ENCODE peak calls at places on chromosomes 3 and 15, in nine cellular contexts. C is HFFc6, L is GM13976, V is neural crest cell, G is right lobe of liver, Q is transverse colon, P is foreskin fibroblast, H is PC-3, A is BE2C. N is an unnamed sample.

GRCh38 chr3:23811117-23811487 is 5.3 kb downstream of the UBE2E1 start:
- DNase-seq in C (no peak), L (no peak), V (no peak), G (no peak), Q (peak; percentile 20), P (no peak), H (peak; percentile 56), A (no peak), N (no peak)

GRCh38 chr3:28239108-28239507 is 2.3 kb upstream of the CMC1 start:
- DNase-seq in C (no peak), L (no peak), V (no peak), G (no peak), Q (no peak), P (no peak), H (no peak), A (no peak), N (no peak)

GRCh38 chr15:89208256-89208655 is 13.1 kb downstream of the RLBP1 start:
- DNase-seq in C (no peak), L (no peak), V (no peak), G (no peak), Q (no peak), P (no peak), H (no peak), A (no peak), N (no peak)

GRCh38 chr3:22231061-22231460 is 480.1 kb upstream of the ZNF385D start:
- DNase-seq in C (no peak), L (no peak), V (no peak), G (no peak), Q (no peak), P (no peak), H (peak; percentile 19), A (no peak), N (no peak)

GRCh38 chr3:158768881-158769518 is 32.9 kb upstream of the MFSD1 start:
- DNase-seq in C (peak; percentile 89), L (no peak), V (no peak), G (no peak), Q (peak; percentile 11), P (peak; percentile 84), H (peak; percentile 85), A (no peak), N (no peak)

GRCh38 chr15:79136434-79137046 is 46.0 kb upstream of the RASGRF1 start:
- DNase-seq in C (no peak), L (no peak), V (no peak), G (no peak), Q (no peak), P (no peak), H (no peak), A (no peak), N (no peak)

GRCh38 chr3:45409921-45410320 is 21.5 kb downstream of the LARS2 start:
- DNase-seq in C (no peak), L (no peak), V (no peak), G (no peak), Q (no peak), P (no peak), H (no peak), A (no peak), N (no peak)

GRCh38 chr3:184338538-184338945 is 1.1 kb downstream of the FAM131A start:
- DNase-seq in C (no peak), L (no peak), V (no peak), G (no peak), Q (peak; percentile 66), P (peak; percentile 46), H (no peak), A (peak; percentile 96), N (peak; percentile 95)

GRCh38 chr3:13594146-13594545 is 45.2 kb downstream of the FBLN2 start:
- DNase-seq in C (no peak), L (no peak), V (no peak), G (no peak), Q (no peak), P (no peak), H (no peak), A (no peak), N (no peak)

GRCh38 chr3:188197388-188197847 is 43.5 kb downstream of the LPP start:
- DNase-seq in C (peak; percentile 54), L (peak; percentile 9), V (peak; percentile 12), G (no peak), Q (no peak), P (no peak), H (no peak), A (peak; percentile 46), N (peak; percentile 37)

GRCh38 chr3:147740928-147741327 is 331.8 kb downstream of the ZIC1 start:
- DNase-seq in C (no peak), L (no peak), V (no peak), G (no peak), Q (no peak), P (no peak), H (no peak), A (no peak), N (no peak)

GRCh38 chr3:71121429-71122167 is 461.9 kb downstream of the FOXP1 start:
- DNase-seq in C (no peak), L (no peak), V (no peak), G (no peak), Q (no peak), P (no peak), H (no peak), A (no peak), N (no peak)

GRCh38 chr15:96746621-96747155 is 416.2 kb downstream of the NR2F2 start:
- DNase-seq in C (no peak), L (no peak), V (no peak), G (no peak), Q (no peak), P (no peak), H (no peak), A (no peak), N (no peak)

GRCh38 chr15:66879511-66879910 is 177.5 kb downstream of the SMAD6 start:
- DNase-seq in C (no peak), L (no peak), V (no peak), G (no peak), Q (no peak), P (no peak), H (no peak), A (no peak), N (no peak)

GRCh38 chr3:172341482-172342059 is 106.7 kb downstream of the GHSR start:
- DNase-seq in C (peak; percentile 71), L (peak; percentile 60), V (no peak), G (no peak), Q (no peak), P (peak; percentile 28), H (peak; percentile 89), A (no peak), N (no peak)

GRCh38 chr3:46542344-46542743 is 23.8 kb downstream of the LRRC2 start:
- DNase-seq in C (peak; percentile 27), L (no peak), V (no peak), G (no peak), Q (no peak), P (no peak), H (peak; percentile 52), A (no peak), N (no peak)

GRCh38 chr3:117610156-117610555 is 900.6 kb downstream of the TUSC7 start:
- DNase-seq in C (no peak), L (no peak), V (no peak), G (no peak), Q (no peak), P (no peak), H (no peak), A (no peak), N (no peak)

GRCh38 chr3:147960791-147961190 is 551.6 kb downstream of the ZIC1 start:
- DNase-seq in C (no peak), L (no peak), V (no peak), G (no peak), Q (no peak), P (no peak), H (no peak), A (no peak), N (no peak)

GRCh38 chr15:90895571-90896117 is 7.5 kb upstream of the MAN2A2 start:
- DNase-seq in C (no peak), L (no peak), V (peak; percentile 15), G (peak; percentile 42), Q (no peak), P (peak; percentile 41), H (no peak), A (peak; percentile 64), N (peak; percentile 46)
- TF ChIP-seq CTCF in C (peak; percentile 23), L (no peak), V (peak; percentile 35), G (no peak), Q (no peak), P (no peak), H (peak; percentile 25), A (peak; percentile 34), N (peak; percentile 34)

DNA sequence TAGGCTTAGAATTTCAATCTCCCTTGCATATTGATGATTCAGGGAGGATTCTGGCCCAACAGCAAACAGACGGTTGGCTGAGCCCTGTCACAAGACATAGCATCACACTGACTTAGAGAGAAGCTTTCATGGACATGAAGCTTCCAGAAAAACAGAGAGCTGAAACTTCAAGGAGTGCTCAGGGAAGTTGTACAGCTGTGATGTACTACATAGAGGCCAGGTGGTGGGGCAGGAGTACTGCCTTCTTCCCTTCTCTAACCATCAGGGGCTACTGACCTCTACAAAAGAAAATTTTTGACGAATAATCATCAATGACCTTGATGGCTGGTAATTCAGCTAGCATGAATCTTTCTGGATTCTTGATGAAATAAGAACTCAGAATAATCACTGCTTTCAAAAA is 378.5 kb downstream of the ERC2 start:
- DNase-seq in C (no peak), L (no peak), V (no peak), G (no peak), Q (no peak), P (no peak), H (no peak), A (no peak), N (no peak)
- TF ChIP-seq CTCF in C (no peak), L (no peak), V (no peak), G (no peak), Q (no peak), P (no peak), H (no peak), A (no peak), N (no peak)

GRCh38 chr3:39097716-39098472 is 9.5 kb downstream of the GORASP1 start:
- DNase-seq in C (no peak), L (no peak), V (no peak), G (no peak), Q (no peak), P (no peak), H (no peak), A (no peak), N (no peak)
- TF ChIP-seq CTCF in C (no peak), L (no peak), V (no peak), G (no peak), Q (no peak), P (no peak), H (no peak), A (no peak), N (no peak)

GRCh38 chr3:121878411-121878810 is 15.8 kb upstream of the SLC15A2 start:
- DNase-seq in C (no peak), L (no peak), V (no peak), G (no peak), Q (no peak), P (no peak), H (no peak), A (no peak), N (no peak)

GRCh38 chr3:121885386-121885785 is 8.8 kb upstream of the SLC15A2 start:
- DNase-seq in C (no peak), L (no peak), V (no peak), G (no peak), Q (no peak), P (no peak), H (no peak), A (no peak), N (no peak)

DNA sequence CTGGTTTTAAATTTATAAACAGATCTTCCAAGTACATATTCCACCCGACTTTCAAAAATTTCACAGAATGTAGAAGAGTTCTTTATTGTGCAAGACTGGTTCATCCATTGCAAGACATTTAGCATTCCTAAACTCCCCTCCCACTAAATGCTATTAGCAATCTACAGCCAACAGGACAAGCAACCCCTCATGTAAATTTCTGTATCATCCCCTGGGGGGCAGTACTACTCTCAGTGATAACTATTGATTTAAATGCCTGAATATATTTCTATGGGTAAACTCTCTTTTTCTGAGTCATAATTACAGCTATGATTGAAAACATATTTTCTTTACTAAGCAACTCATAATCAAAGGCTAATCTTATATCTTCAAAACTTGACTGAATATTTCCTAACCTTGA is 10.7 kb upstream of the SLC15A2 start:
- DNase-seq in C (peak; percentile 5), L (peak; percentile 20), V (no peak), G (no peak), Q (no peak), P (no peak), H (peak; percentile 89), A (no peak), N (no peak)
- TF ChIP-seq CTCF in C (peak; percentile 68), L (no peak), V (peak; percentile 62), G (peak; percentile 19), Q (peak; percentile 35), P (no peak), H (peak; percentile 95), A (peak; percentile 37), N (peak; percentile 16)